ENCODE peak calls at places on chromosomes 7 and 10, in ten cellular contexts. J is uterus; L is mammary epithelial cell; X is brain microvascular endothelial cell; I is colonic mucosa; Z is AG10803; A is tibial nerve; T is CD8-positive, alpha-beta T cell; H is GM12865; P is NB4. G is an unnamed sample.

GRCh38 chr7:44727346-44728262 is 21.0 kb upstream of the ZMIZ2 start:
- DNase-seq in Z (peak), A (no peak), L (peak), P (no peak), T (no peak), H (no peak), X (peak), J (no peak), I (no peak), G (no peak)

GRCh38 chr7:2225336-2225735 is 7.4 kb downstream of the MAD1L1 start:
- DNase-seq in J (no peak), P (no peak), X (no peak), Z (no peak), L (peak), I (no peak), A (no peak), T (no peak), H (no peak), G (no peak)

GRCh38 chr10:95664543-95664942 is 8.0 kb upstream of the ALDH18A1 start:
- DNase-seq in X (no peak), Z (no peak), A (no peak), I (no peak), H (no peak), L (no peak), T (no peak), J (no peak), P (no peak), G (no peak)

GRCh38 chr10:131694168-131694962 is 206.4 kb upstream of the PPP2R2D start:
- DNase-seq in Z (no peak), X (no peak), I (no peak), T (peak), H (no peak), J (peak), P (no peak), L (no peak), A (no peak), G (no peak)

GRCh38 chr10:58486821-58487220 is 25.9 kb upstream of the BICC1 start:
- DNase-seq in T (no peak), P (no peak), A (no peak), I (no peak), J (no peak), Z (peak), H (no peak), L (no peak), X (no peak), G (no peak)

GRCh38 chr7:44378744-44379143 is 53.4 kb upstream of the CAMK2B start:
- DNase-seq in L (peak), A (no peak), Z (peak), J (no peak), P (no peak), H (no peak), X (peak), T (peak), I (no peak), G (no peak)

GRCh38 chr10:124622866-124623536 is 121.2 kb downstream of the FAM53B start:
- DNase-seq in P (no peak), T (no peak), J (no peak), I (no peak), H (no peak), X (no peak), Z (no peak), L (no peak), A (no peak), G (no peak)

GRCh38 chr7:156802214-156802613 is 90.8 kb downstream of the LMBR1 start:
- DNase-seq in Z (no peak), I (no peak), P (no peak), H (no peak), L (no peak), T (no peak), X (no peak), J (no peak), A (no peak), G (no peak)

GRCh38 chr7:137266764-137267163 is 76.8 kb downstream of the PTN start:
- DNase-seq in L (no peak), X (no peak), P (no peak), A (no peak), T (no peak), J (no peak), I (no peak), Z (no peak), H (no peak), G (no peak)

GRCh38 chr10:84214612-84215235 is 10.6 kb downstream of the LRIT2 start:
- DNase-seq in J (no peak), H (peak), I (peak), T (no peak), X (no peak), A (no peak), P (peak), Z (no peak), L (peak), G (no peak)

GRCh38 chr7:44530990-44531389 is 10.1 kb downstream of the NPC1L1 start:
- DNase-seq in T (no peak), X (no peak), A (no peak), Z (no peak), I (no peak), H (no peak), L (no peak), J (no peak), P (no peak), G (no peak)

GRCh38 chr10:119395287-119396007 is 147.1 kb downstream of the RGS10 start:
- DNase-seq in H (peak), Z (no peak), T (no peak), X (peak), P (peak), L (no peak), I (no peak), J (no peak), A (no peak), G (no peak)

GRCh38 chr10:125633517-125633999 is 49.4 kb downstream of the TEX36 start:
- DNase-seq in J (no peak), L (no peak), A (no peak), I (no peak), H (no peak), X (no peak), T (no peak), P (no peak), Z (no peak), G (no peak)

GRCh38 chr10:125634606-125635005 is 48.4 kb downstream of the TEX36 start:
- DNase-seq in P (no peak), Z (no peak), J (no peak), X (no peak), A (no peak), T (no peak), H (no peak), I (no peak), L (no peak), G (no peak)

GRCh38 chr10:125628251-125629049 is 54.5 kb downstream of the TEX36 start:
- DNase-seq in P (no peak), X (no peak), T (no peak), H (no peak), L (no peak), A (no peak), J (no peak), I (no peak), Z (no peak), G (no peak)

GRCh38 chr10:125629758-125630376 is 53.1 kb downstream of the TEX36 start:
- DNase-seq in T (no peak), H (peak), P (peak), A (no peak), X (peak), Z (peak), L (peak), J (no peak), I (no peak), G (peak)

GRCh38 chr10:125631806-125632205 is 51.2 kb downstream of the TEX36 start:
- DNase-seq in Z (no peak), J (no peak), T (no peak), I (no peak), A (no peak), P (peak), L (no peak), H (no peak), X (no peak), G (no peak)
- TF ChIP-seq CTCF in Z (no peak), J (no peak), T (no peak), I (no peak), A (no peak), P (no peak), L (no peak), H (no peak), X (no peak), G (no peak)

GRCh38 chr7:16062269-16062668 is 359.1 kb downstream of the CRPPA start:
- DNase-seq in T (no peak), A (no peak), X (peak), I (no peak), P (no peak), H (no peak), L (peak), Z (peak), J (no peak), G (no peak)

GRCh38 chr7:16061630-16062029 is 359.7 kb downstream of the CRPPA start:
- DNase-seq in P (no peak), Z (no peak), L (no peak), X (no peak), I (no peak), T (no peak), A (no peak), J (no peak), H (no peak), G (no peak)

GRCh38 chr7:16063241-16063640 is 358.1 kb downstream of the CRPPA start:
- DNase-seq in Z (no peak), L (no peak), P (no peak), X (no peak), I (no peak), A (no peak), J (no peak), H (no peak), T (no peak), G (no peak)

GRCh38 chr7:16064316-16064715 is 357.0 kb downstream of the CRPPA start:
- DNase-seq in I (no peak), J (no peak), X (no peak), H (no peak), A (no peak), P (no peak), T (no peak), L (no peak), Z (no peak), G (no peak)

DNA sequence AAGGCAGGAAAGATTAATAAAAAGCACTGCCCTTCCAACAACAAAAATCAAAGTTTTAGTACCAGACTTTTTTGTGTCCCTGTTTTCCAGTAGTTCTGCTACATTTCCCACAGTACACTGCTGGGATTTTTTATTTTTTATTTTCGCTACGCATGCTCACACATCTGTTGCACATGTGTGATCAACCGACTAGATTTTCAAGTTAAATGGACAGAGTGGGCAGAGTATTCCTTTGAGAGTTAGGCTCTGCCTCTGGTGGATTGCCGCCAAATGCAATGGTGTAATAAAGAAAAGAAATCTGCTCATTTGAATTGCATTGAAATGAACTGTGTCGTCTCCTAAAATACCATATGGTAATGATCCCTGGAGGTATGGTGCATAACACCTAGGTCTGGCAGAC is 357.6 kb downstream of the CRPPA start:
- DNase-seq in H (no peak), P (no peak), I (no peak), J (no peak), L (no peak), T (no peak), Z (peak), X (no peak), A (no peak), G (no peak)
- H3K4me3 ChIP-seq in H (no peak), P (no peak), I (no peak), J (no peak), L (no peak), T (no peak), Z (peak), X (no peak), A (peak), G (no peak)

DNA sequence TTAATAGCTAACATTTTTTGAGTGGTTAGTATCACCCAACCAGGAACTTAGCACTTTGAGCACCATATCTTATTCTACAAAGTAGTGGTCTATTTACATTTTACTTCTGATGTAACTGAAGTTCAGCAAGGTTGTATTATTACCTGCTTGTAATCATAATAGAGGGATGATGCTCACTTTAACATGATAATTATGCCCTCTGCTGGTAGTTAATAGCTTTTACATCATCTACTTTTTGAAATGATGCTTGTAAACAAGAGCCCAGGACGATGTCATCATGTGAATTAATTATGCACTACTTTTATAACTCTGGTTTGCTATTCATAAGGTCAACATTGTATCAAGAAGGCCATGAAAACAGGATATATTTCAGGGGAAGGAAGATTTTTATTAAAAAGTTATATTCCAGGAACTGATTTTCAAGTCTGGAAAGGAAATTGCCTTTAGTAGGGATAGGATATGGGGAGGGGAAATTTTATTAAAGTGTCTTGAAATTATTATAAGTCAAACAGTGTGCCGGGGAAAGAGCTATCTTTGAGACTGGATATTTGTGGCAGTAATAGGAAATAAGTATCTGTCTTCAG is 80.3 kb upstream of the SCIN start:
- DNase-seq in Z (peak), I (no peak), H (peak), P (peak), T (no peak), L (peak), X (no peak), J (no peak), A (no peak), G (peak)
- TF ChIP-seq CTCF in Z (peak), I (no peak), H (peak), P (no peak), T (peak), L (peak), X (peak), J (peak), A (peak), G (peak)

GRCh38 chr10:60732240-60733188 is 45.8 kb upstream of the CDK1 start:
- DNase-seq in X (no peak), L (peak), T (peak), A (no peak), H (peak), J (peak), Z (no peak), P (peak), I (peak), G (no peak)

GRCh38 chr10:60731134-60731883 is 47.0 kb upstream of the CDK1 start:
- DNase-seq in X (no peak), J (no peak), H (peak), P (no peak), L (peak), A (no peak), T (no peak), Z (no peak), I (peak), G (peak)

GRCh38 chr10:60726253-60726652 is 52.0 kb upstream of the CDK1 start:
- DNase-seq in T (no peak), P (no peak), L (no peak), A (no peak), J (no peak), H (no peak), I (no peak), Z (no peak), X (no peak), G (no peak)

GRCh38 chr10:60729106-60729505 is 49.2 kb upstream of the CDK1 start:
- DNase-seq in P (no peak), Z (no peak), J (no peak), I (no peak), L (no peak), H (no peak), T (no peak), A (no peak), X (no peak), G (no peak)

GRCh38 chr10:60728056-60728455 is 50.2 kb upstream of the CDK1 start:
- DNase-seq in P (no peak), L (peak), I (no peak), T (no peak), X (no peak), A (no peak), Z (no peak), J (no peak), H (no peak), G (no peak)
- H3K4me3 ChIP-seq in P (no peak), L (no peak), I (no peak), T (no peak), X (no peak), A (no peak), Z (no peak), J (no peak), H (no peak), G (no peak)

GRCh38 chr7:4663239-4663638 is 18.9 kb upstream of the FOXK1 start:
- DNase-seq in L (no peak), T (no peak), J (no peak), Z (no peak), A (no peak), H (no peak), I (no peak), P (no peak), X (no peak), G (no peak)
- TF ChIP-seq CTCF in L (no peak), T (no peak), J (no peak), Z (no peak), A (no peak), H (no peak), I (no peak), P (no peak), X (no peak), G (no peak)

GRCh38 chr10:80200687-80201086 is 4.7 kb downstream of the ANXA11 start:
- DNase-seq in I (no peak), Z (no peak), T (no peak), J (no peak), X (no peak), P (no peak), A (no peak), L (no peak), H (no peak), G (no peak)
- H3K4me3 ChIP-seq in I (no peak), Z (no peak), T (no peak), J (no peak), X (no peak), P (no peak), A (no peak), L (no peak), H (no peak), G (no peak)

GRCh38 chr10:44990302-44990655 is 10.4 kb upstream of the ZNF22 start:
- DNase-seq in P (no peak), H (no peak), X (no peak), I (no peak), T (peak), L (no peak), A (no peak), Z (no peak), J (no peak), G (no peak)
- TF ChIP-seq CTCF in P (no peak), H (no peak), X (peak), I (no peak), T (no peak), L (no peak), A (no peak), Z (no peak), J (no peak), G (no peak)

GRCh38 chr7:69817096-69817495 is 218.8 kb downstream of the AUTS2 start:
- DNase-seq in Z (peak), J (no peak), I (no peak), A (no peak), H (no peak), X (no peak), T (no peak), P (no peak), L (no peak), G (no peak)

GRCh38 chr7:69812756-69813155 is 214.5 kb downstream of the AUTS2 start:
- DNase-seq in Z (no peak), H (no peak), T (no peak), P (no peak), X (no peak), A (no peak), J (no peak), I (no peak), L (no peak), G (no peak)

GRCh38 chr7:69811682-69812344 is 213.5 kb downstream of the AUTS2 start:
- DNase-seq in A (no peak), L (no peak), P (no peak), X (no peak), H (no peak), T (no peak), J (no peak), Z (no peak), I (no peak), G (no peak)

GRCh38 chr7:69813637-69814240 is 215.5 kb downstream of the AUTS2 start:
- DNase-seq in Z (peak), J (no peak), L (no peak), H (peak), P (peak), I (no peak), X (no peak), T (no peak), A (no peak), G (no peak)

DNA sequence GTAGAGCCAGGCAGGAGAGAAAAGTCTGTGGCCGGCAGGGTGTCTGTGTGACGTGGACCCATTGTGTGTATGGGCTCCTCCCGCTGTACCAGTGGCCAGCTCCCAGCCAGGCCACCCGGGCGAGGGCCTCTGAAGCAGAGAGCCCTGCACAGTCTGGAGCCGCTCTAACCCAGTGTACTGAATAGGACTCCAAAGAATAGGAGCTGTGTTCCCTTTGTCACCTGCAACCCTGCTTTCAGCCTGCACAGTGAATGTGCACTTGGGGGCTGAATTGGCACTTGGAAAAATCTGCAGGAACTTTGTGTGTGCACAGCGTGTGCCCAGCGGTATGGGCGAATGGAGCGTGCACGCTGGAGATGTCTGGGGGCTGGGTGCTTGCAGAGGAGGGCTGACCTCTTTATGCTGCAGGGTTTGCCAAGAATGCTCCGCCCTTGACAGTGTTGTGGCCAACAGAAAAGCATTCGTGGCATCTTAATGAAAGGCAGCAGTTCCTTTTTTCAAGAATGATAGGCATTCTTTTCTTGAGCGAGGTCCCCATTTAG is 216.2 kb downstream of the AUTS2 start:
- DNase-seq in I (no peak), P (peak), T (no peak), A (peak), X (no peak), J (no peak), L (no peak), Z (peak), H (no peak), G (no peak)
- H3K4me3 ChIP-seq in I (no peak), P (no peak), T (no peak), A (no peak), X (no peak), J (no peak), L (no peak), Z (peak), H (no peak), G (no peak)

DNA sequence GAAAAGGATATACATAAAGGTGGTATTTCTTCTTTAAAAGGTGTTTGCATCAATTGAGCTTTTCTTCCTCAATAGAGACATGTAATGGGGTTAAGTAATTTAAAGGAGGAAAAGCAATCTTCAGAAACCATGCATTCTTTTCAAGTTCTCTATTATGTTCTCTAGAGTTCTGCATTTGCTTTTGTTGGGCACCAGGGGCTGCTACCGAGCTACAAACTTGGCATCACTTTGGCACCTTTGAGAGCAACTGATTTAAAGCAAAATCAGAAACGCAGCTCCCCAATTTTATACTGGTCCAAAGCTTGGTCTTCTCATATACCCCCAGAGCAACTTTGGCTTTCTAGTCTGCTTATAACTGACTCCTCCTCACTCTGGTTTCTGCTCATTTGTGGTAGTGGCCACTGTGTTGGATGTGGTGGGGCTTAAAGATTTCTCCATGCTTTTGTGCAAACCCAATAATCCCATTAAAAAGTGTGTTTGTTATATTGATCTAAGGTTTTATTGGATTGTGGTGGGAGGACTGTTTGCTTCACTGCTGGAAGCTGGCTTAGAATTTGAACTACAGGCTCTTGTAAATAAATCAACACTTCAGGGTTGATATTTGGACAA is 712.1 kb downstream of the PHTF2 start:
- DNase-seq in Z (peak), I (no peak), L (peak), X (peak), P (peak), J (no peak), T (no peak), A (no peak), H (peak), G (no peak)
- TF ChIP-seq CTCF in Z (peak), I (peak), L (peak), X (peak), P (peak), J (no peak), T (no peak), A (peak), H (peak), G (peak)

G was measured in GM12864.